ENCODE peak calls at places on chromosomes 2 and 18, in eight cellular contexts. I is HFFc6; D is AML-193; B is naive thymus-derived CD8-positive, alpha-beta T cell; S is 8988T; H is memory B cell; A is neural progenitor cell; K is stimulated activated CD8-positive, alpha-beta memory T cell treated with anti-CD3 and anti-CD28 coated beads, Interleukin-4, amount 100 ng/mL, for 1 hour. Z is an unnamed sample.
A peak's percentile ranks its signal among the peaks of the same experiment; 100 is the strongest.

GRCh38 chr2:61969376-61969775 is 63.9 kb downstream of the COMMD1 start:
- DNase-seq in I (no peak), D (no peak), B (no peak), S (no peak), H (no peak), A (no peak), K (no peak), Z (no peak)

GRCh38 chr2:173511942-173512341 is 157.3 kb downstream of the CDCA7 start:
- DNase-seq in I (no peak), D (no peak), B (no peak), S (no peak), H (no peak), A (no peak), K (no peak), Z (no peak)

GRCh38 chr2:64654063-64654811 is 524 bp upstream of the SERTAD2 start:
- DNase-seq in I (peak; percentile 84), D (peak; percentile 78), B (peak; percentile 72), S (no peak), H (peak; percentile 73), A (peak; percentile 92), K (no peak), Z (no peak)

GRCh38 chr2:10019174-10019971 is 24.0 kb upstream of the KLF11 start:
- DNase-seq in I (no peak), D (no peak), B (no peak), S (no peak), H (no peak), A (no peak), K (no peak), Z (no peak)

GRCh38 chr2:152740743-152741328 is 22.4 kb downstream of the ARL6IP6 start:
- DNase-seq in I (peak; percentile 73), D (peak; percentile 71), B (no peak), S (no peak), H (no peak), A (peak; percentile 20), K (no peak), Z (no peak)

GRCh38 chr2:151267537-151267936 is 5.9 kb upstream of the RBM43 start:
- DNase-seq in I (no peak), D (no peak), B (no peak), S (no peak), H (no peak), A (no peak), K (no peak), Z (no peak)

GRCh38 chr18:59846814-59847490 is 52.8 kb upstream of the PMAIP1 start:
- DNase-seq in I (peak; percentile 34), D (no peak), B (no peak), S (no peak), H (peak; percentile 36), A (no peak), K (no peak), Z (peak; percentile 64)

GRCh38 chr18:34942975-34943374 is 98.2 kb upstream of the MAPRE2 start:
- DNase-seq in I (no peak), D (no peak), B (no peak), S (no peak), H (no peak), A (peak; percentile 7), K (no peak), Z (no peak)

GRCh38 chr2:241961454-241961853 is 91.9 kb downstream of the RTP5 start:
- DNase-seq in I (no peak), D (no peak), B (no peak), S (no peak), H (no peak), A (no peak), K (no peak), Z (no peak)

GRCh38 chr2:226211439-226211838 is 588.2 kb downstream of the IRS1 start:
- DNase-seq in I (peak; percentile 67), D (no peak), B (no peak), S (no peak), H (no peak), A (no peak), K (no peak), Z (no peak)

GRCh38 chr2:158546412-158547144 is 89.8 kb downstream of the PKP4 start:
- DNase-seq in I (no peak), D (no peak), B (no peak), S (no peak), H (no peak), A (no peak), K (no peak), Z (no peak)

Z was measured in GM12892.